ENCODE peak calls at places on chromosomes 6 and 20, in nine cellular contexts. One of them, this sample, is unnamed.

GRCh38 chr6:139881728-139882211 is 507.3 kb upstream of the CITED2 start:
- DNase-seq in cardiac muscle cell: peak
- DNase-seq in RWPE1: peak
- DNase-seq in nephron progenitor cell: peak
- DNase-seq in BJ: no peak
- DNase-seq in breast epithelium: no peak
- DNase-seq in GM23338: peak
- DNase-seq in A673: peak
- DNase-seq in H1: no peak
- DNase-seq in this sample: peak

GRCh38 chr6:165184192-165184979 is 125.0 kb downstream of the C6orf118 start:
- DNase-seq in cardiac muscle cell: peak
- DNase-seq in RWPE1: no peak
- DNase-seq in nephron progenitor cell: no peak
- DNase-seq in BJ: no peak
- DNase-seq in breast epithelium: no peak
- DNase-seq in GM23338: no peak
- DNase-seq in A673: peak
- DNase-seq in H1: no peak
- DNase-seq in this sample: peak

GRCh38 chr20:61562897-61563504 is 310.9 kb downstream of the CDH4 start:
- DNase-seq in cardiac muscle cell: no peak
- DNase-seq in RWPE1: no peak
- DNase-seq in nephron progenitor cell: no peak
- DNase-seq in BJ: no peak
- DNase-seq in breast epithelium: no peak
- DNase-seq in GM23338: no peak
- DNase-seq in A673: no peak
- DNase-seq in H1: no peak
- DNase-seq in this sample: no peak

GRCh38 chr6:84921891-84922290 is 157.5 kb upstream of the TBX18 start:
- DNase-seq in cardiac muscle cell: no peak
- DNase-seq in RWPE1: no peak
- DNase-seq in nephron progenitor cell: no peak
- DNase-seq in BJ: no peak
- DNase-seq in breast epithelium: no peak
- DNase-seq in GM23338: peak
- DNase-seq in A673: no peak
- DNase-seq in H1: no peak
- DNase-seq in this sample: no peak

GRCh38 chr20:3670511-3670910 is 7.3 kb upstream of the GFRA4 start:
- DNase-seq in cardiac muscle cell: no peak
- DNase-seq in RWPE1: no peak
- DNase-seq in nephron progenitor cell: peak
- DNase-seq in BJ: no peak
- DNase-seq in breast epithelium: no peak
- DNase-seq in GM23338: peak
- DNase-seq in A673: no peak
- DNase-seq in H1: no peak
- DNase-seq in this sample: no peak

GRCh38 chr6:32298632-32299336 is 72.9 kb downstream of the TSBP1 start:
- DNase-seq in cardiac muscle cell: peak
- DNase-seq in RWPE1: no peak
- DNase-seq in nephron progenitor cell: no peak
- DNase-seq in BJ: peak
- DNase-seq in breast epithelium: no peak
- DNase-seq in GM23338: no peak
- DNase-seq in A673: no peak
- DNase-seq in H1: no peak
- DNase-seq in this sample: no peak

GRCh38 chr6:156427345-156427744 is 349.8 kb upstream of the ARID1B start:
- DNase-seq in cardiac muscle cell: peak
- DNase-seq in RWPE1: peak
- DNase-seq in nephron progenitor cell: no peak
- DNase-seq in BJ: peak
- DNase-seq in breast epithelium: no peak
- DNase-seq in GM23338: no peak
- DNase-seq in A673: peak
- DNase-seq in H1: no peak
- DNase-seq in this sample: peak

GRCh38 chr6:166446146-166446545 is 63.4 kb upstream of the MPC1 start:
- DNase-seq in cardiac muscle cell: no peak
- DNase-seq in RWPE1: no peak
- DNase-seq in nephron progenitor cell: no peak
- DNase-seq in BJ: no peak
- DNase-seq in breast epithelium: no peak
- DNase-seq in GM23338: no peak
- DNase-seq in A673: no peak
- DNase-seq in H1: no peak
- DNase-seq in this sample: no peak

GRCh38 chr6:39610229-39610628 is 115.0 kb downstream of the KIF6 start:
- DNase-seq in cardiac muscle cell: peak
- DNase-seq in RWPE1: no peak
- DNase-seq in nephron progenitor cell: no peak
- DNase-seq in BJ: peak
- DNase-seq in breast epithelium: no peak
- DNase-seq in GM23338: peak
- DNase-seq in A673: peak
- DNase-seq in H1: no peak
- DNase-seq in this sample: no peak

GRCh38 chr6:131951576-131952230 is 531 bp upstream of the CCN2 start:
- DNase-seq in cardiac muscle cell: peak
- DNase-seq in RWPE1: no peak
- DNase-seq in nephron progenitor cell: no peak
- DNase-seq in BJ: no peak
- DNase-seq in breast epithelium: no peak
- DNase-seq in GM23338: peak
- DNase-seq in A673: peak
- DNase-seq in H1: no peak
- DNase-seq in this sample: no peak

GRCh38 chr6:125066140-125066539 is 87.4 kb upstream of the TPD52L1 start:
- DNase-seq in cardiac muscle cell: no peak
- DNase-seq in RWPE1: no peak
- DNase-seq in nephron progenitor cell: no peak
- DNase-seq in BJ: no peak
- DNase-seq in breast epithelium: no peak
- DNase-seq in GM23338: no peak
- DNase-seq in A673: no peak
- DNase-seq in H1: no peak
- DNase-seq in this sample: no peak

GRCh38 chr20:4040283-4041179 is 25.2 kb upstream of the RNF24 start:
- DNase-seq in cardiac muscle cell: peak
- DNase-seq in RWPE1: no peak
- DNase-seq in nephron progenitor cell: no peak
- DNase-seq in BJ: no peak
- DNase-seq in breast epithelium: no peak
- DNase-seq in GM23338: no peak
- DNase-seq in A673: no peak
- DNase-seq in H1: no peak
- DNase-seq in this sample: peak

GRCh38 chr20:45946149-45946970 is 11.9 kb downstream of the PCIF1 start:
- DNase-seq in cardiac muscle cell: peak
- DNase-seq in RWPE1: peak
- DNase-seq in nephron progenitor cell: no peak
- DNase-seq in BJ: no peak
- DNase-seq in breast epithelium: no peak
- DNase-seq in GM23338: no peak
- DNase-seq in A673: no peak
- DNase-seq in H1: no peak
- DNase-seq in this sample: peak

GRCh38 chr20:20277772-20278382 is 90.0 kb upstream of the INSM1 start:
- DNase-seq in cardiac muscle cell: no peak
- DNase-seq in RWPE1: no peak
- DNase-seq in nephron progenitor cell: no peak
- DNase-seq in BJ: no peak
- DNase-seq in breast epithelium: no peak
- DNase-seq in GM23338: no peak
- DNase-seq in A673: no peak
- DNase-seq in H1: no peak
- DNase-seq in this sample: no peak

GRCh38 chr6:169160091-169160854 is 93.4 kb downstream of the THBS2 start:
- DNase-seq in cardiac muscle cell: no peak
- DNase-seq in RWPE1: no peak
- DNase-seq in nephron progenitor cell: no peak
- DNase-seq in BJ: no peak
- DNase-seq in breast epithelium: no peak
- DNase-seq in GM23338: no peak
- DNase-seq in A673: no peak
- DNase-seq in H1: no peak
- DNase-seq in this sample: no peak

GRCh38 chr6:169160855-169161560 is 92.6 kb downstream of the THBS2 start:
- DNase-seq in cardiac muscle cell: no peak
- DNase-seq in RWPE1: no peak
- DNase-seq in nephron progenitor cell: no peak
- DNase-seq in BJ: no peak
- DNase-seq in breast epithelium: peak
- DNase-seq in GM23338: no peak
- DNase-seq in A673: no peak
- DNase-seq in H1: no peak
- DNase-seq in this sample: no peak

GRCh38 chr6:169158750-169159149 is 94.9 kb downstream of the THBS2 start:
- DNase-seq in cardiac muscle cell: peak
- DNase-seq in RWPE1: no peak
- DNase-seq in nephron progenitor cell: no peak
- DNase-seq in BJ: no peak
- DNase-seq in breast epithelium: no peak
- DNase-seq in GM23338: no peak
- DNase-seq in A673: no peak
- DNase-seq in H1: no peak
- DNase-seq in this sample: no peak

GRCh38 chr6:169158182-169158573 is 95.5 kb downstream of the THBS2 start:
- DNase-seq in cardiac muscle cell: peak
- DNase-seq in RWPE1: no peak
- DNase-seq in nephron progenitor cell: no peak
- DNase-seq in BJ: no peak
- DNase-seq in breast epithelium: no peak
- DNase-seq in GM23338: no peak
- DNase-seq in A673: no peak
- DNase-seq in H1: no peak
- DNase-seq in this sample: no peak

GRCh38 chr6:169159331-169159730 is 94.3 kb downstream of the THBS2 start:
- DNase-seq in cardiac muscle cell: no peak
- DNase-seq in RWPE1: no peak
- DNase-seq in nephron progenitor cell: no peak
- DNase-seq in BJ: no peak
- DNase-seq in breast epithelium: no peak
- DNase-seq in GM23338: no peak
- DNase-seq in A673: no peak
- DNase-seq in H1: no peak
- DNase-seq in this sample: no peak
- TF ChIP-seq CTCF in cardiac muscle cell: no peak
- TF ChIP-seq CTCF in RWPE1: no peak
- TF ChIP-seq CTCF in nephron progenitor cell: no peak
- TF ChIP-seq CTCF in BJ: no peak
- TF ChIP-seq CTCF in breast epithelium: no peak
- TF ChIP-seq CTCF in GM23338: no peak
- TF ChIP-seq CTCF in A673: no peak
- TF ChIP-seq CTCF in H1: no peak
- TF ChIP-seq CTCF in this sample: no peak

GRCh38 chr6:107030151-107030550 is 2.2 kb downstream of the MTRES1 start:
- DNase-seq in cardiac muscle cell: no peak
- DNase-seq in RWPE1: no peak
- DNase-seq in nephron progenitor cell: no peak
- DNase-seq in BJ: no peak
- DNase-seq in breast epithelium: no peak
- DNase-seq in GM23338: no peak
- DNase-seq in A673: no peak
- DNase-seq in H1: no peak
- DNase-seq in this sample: no peak

GRCh38 chr6:107021786-107022185 is 6.2 kb upstream of the MTRES1 start:
- DNase-seq in cardiac muscle cell: no peak
- DNase-seq in RWPE1: peak
- DNase-seq in nephron progenitor cell: no peak
- DNase-seq in BJ: no peak
- DNase-seq in breast epithelium: no peak
- DNase-seq in GM23338: no peak
- DNase-seq in A673: peak
- DNase-seq in H1: no peak
- DNase-seq in this sample: no peak

GRCh38 chr6:107032051-107032450 is 4.1 kb downstream of the MTRES1 start:
- DNase-seq in cardiac muscle cell: no peak
- DNase-seq in RWPE1: no peak
- DNase-seq in nephron progenitor cell: no peak
- DNase-seq in BJ: no peak
- DNase-seq in breast epithelium: no peak
- DNase-seq in GM23338: no peak
- DNase-seq in A673: no peak
- DNase-seq in H1: no peak
- DNase-seq in this sample: no peak

GRCh38 chr6:107026965-107027364 is 1.0 kb upstream of the MTRES1 start:
- DNase-seq in cardiac muscle cell: no peak
- DNase-seq in RWPE1: no peak
- DNase-seq in nephron progenitor cell: no peak
- DNase-seq in BJ: no peak
- DNase-seq in breast epithelium: no peak
- DNase-seq in GM23338: no peak
- DNase-seq in A673: no peak
- DNase-seq in H1: no peak
- DNase-seq in this sample: no peak
- TF ChIP-seq CTCF in cardiac muscle cell: no peak
- TF ChIP-seq CTCF in RWPE1: no peak
- TF ChIP-seq CTCF in nephron progenitor cell: no peak
- TF ChIP-seq CTCF in BJ: no peak
- TF ChIP-seq CTCF in breast epithelium: no peak
- TF ChIP-seq CTCF in GM23338: no peak
- TF ChIP-seq CTCF in A673: no peak
- TF ChIP-seq CTCF in H1: no peak
- TF ChIP-seq CTCF in this sample: no peak

GRCh38 chr6:147467891-147468290 is 40.6 kb upstream of the SAMD5 start:
- DNase-seq in cardiac muscle cell: no peak
- DNase-seq in RWPE1: no peak
- DNase-seq in nephron progenitor cell: no peak
- DNase-seq in BJ: no peak
- DNase-seq in breast epithelium: no peak
- DNase-seq in GM23338: no peak
- DNase-seq in A673: peak
- DNase-seq in H1: no peak
- DNase-seq in this sample: no peak
- TF ChIP-seq CTCF in cardiac muscle cell: no peak
- TF ChIP-seq CTCF in RWPE1: no peak
- TF ChIP-seq CTCF in nephron progenitor cell: no peak
- TF ChIP-seq CTCF in BJ: no peak
- TF ChIP-seq CTCF in breast epithelium: no peak
- TF ChIP-seq CTCF in GM23338: no peak
- TF ChIP-seq CTCF in A673: no peak
- TF ChIP-seq CTCF in H1: no peak
- TF ChIP-seq CTCF in this sample: no peak

DNA sequence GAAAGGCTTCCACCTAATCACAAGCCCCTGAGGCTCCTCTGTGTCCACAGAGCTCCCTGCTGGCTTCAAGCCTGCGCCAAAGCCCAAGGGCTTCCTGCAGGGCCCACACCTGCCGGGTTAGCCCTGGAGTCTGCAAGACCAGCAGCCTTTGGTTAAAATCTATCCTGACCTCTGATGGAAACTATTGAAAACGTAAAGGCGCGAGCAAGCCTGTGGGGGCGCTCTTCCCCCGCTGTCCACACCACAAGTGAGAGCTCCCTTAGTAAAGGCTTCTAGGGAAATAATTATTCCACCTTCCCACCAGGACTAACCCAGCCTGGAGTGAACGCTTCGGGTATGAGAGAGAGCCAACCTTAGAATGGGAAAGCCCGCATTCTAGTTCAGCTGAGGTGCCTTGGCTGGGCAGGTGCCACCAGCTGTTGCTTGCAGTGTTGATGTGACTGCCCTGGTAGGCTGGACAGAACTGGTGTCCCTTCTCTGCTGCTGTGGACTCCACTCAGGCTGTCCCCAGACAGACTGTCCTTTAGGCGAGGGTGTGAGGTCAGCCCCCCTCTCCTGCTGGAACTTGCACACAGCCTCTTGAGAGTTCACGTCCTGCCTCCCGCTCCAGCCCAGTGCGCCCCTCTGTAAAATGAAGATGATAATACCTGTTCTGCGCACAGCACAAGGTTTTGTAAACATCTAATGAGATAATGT is 68.7 kb downstream of the SYTL3 start:
- DNase-seq in cardiac muscle cell: peak
- DNase-seq in RWPE1: no peak
- DNase-seq in nephron progenitor cell: peak
- DNase-seq in BJ: no peak
- DNase-seq in breast epithelium: no peak
- DNase-seq in GM23338: peak
- DNase-seq in A673: peak
- DNase-seq in H1: peak
- DNase-seq in this sample: peak
- TF ChIP-seq CTCF in cardiac muscle cell: peak
- TF ChIP-seq CTCF in RWPE1: no peak
- TF ChIP-seq CTCF in nephron progenitor cell: peak
- TF ChIP-seq CTCF in BJ: peak
- TF ChIP-seq CTCF in breast epithelium: no peak
- TF ChIP-seq CTCF in GM23338: peak
- TF ChIP-seq CTCF in A673: peak
- TF ChIP-seq CTCF in H1: peak
- TF ChIP-seq CTCF in this sample: peak

This sample was measured in MCF 10A.